ENCODE peak calls at places on chromosomes 1 and 21, in five cellular contexts. I is body of pancreas, Y is psoas muscle, T is H9, K is pancreas. L is an unnamed sample.
A peak's percentile ranks its signal among the peaks of the same experiment; 100 is the strongest.

GRCh38 chr1:195597929-195598328 is 1010.3 kb downstream of the KCNT2 start:
- DNase-seq in I (no peak), Y (no peak), T (no peak), K (no peak), L (no peak)

GRCh38 chr1:85262985-85263384 is 3.5 kb upstream of the C1orf52 start:
- DNase-seq in I (peak; percentile 20), T (no peak), K (no peak), Y (no peak), L (no peak)

GRCh38 chr1:51693420-51694144 is 76.7 kb downstream of the OSBPL9 start:
- DNase-seq in K (no peak), Y (no peak), I (no peak), T (no peak), L (no peak)

GRCh38 chr1:209823143-209824041 is 4.4 kb upstream of the UTP25 start:
- DNase-seq in Y (no peak), K (no peak), T (no peak), I (peak; percentile 19), L (no peak)

GRCh38 chr1:109910963-109911798 is 532 bp downstream of the CSF1 start:
- DNase-seq in Y (peak; percentile 38), K (no peak), I (peak; percentile 36), T (peak; percentile 40), L (no peak)

GRCh38 chr1:8965121-8965820 is 19.6 kb downstream of the CA6 start:
- DNase-seq in I (no peak), Y (no peak), T (no peak), K (no peak), L (no peak)

GRCh38 chr1:203661572-203661971 is 34.9 kb downstream of the ATP2B4 start:
- DNase-seq in I (peak; percentile 78), K (peak; percentile 69), T (no peak), Y (peak; percentile 41), L (peak; percentile 75)

GRCh38 chr1:31788825-31789256 is 24.7 kb upstream of the ADGRB2 start:
- DNase-seq in Y (no peak), I (no peak), T (no peak), K (no peak), L (no peak)

GRCh38 chr1:110307239-110307974 is 31.8 kb upstream of the RBM15 start:
- DNase-seq in T (no peak), I (no peak), Y (no peak), K (no peak), L (no peak)

GRCh38 chr1:167542109-167543032 is 11.2 kb downstream of the CREG1 start:
- DNase-seq in I (no peak), Y (no peak), K (no peak), T (no peak), L (no peak)
- H3K27ac ChIP-seq in I (no peak overlapping the region), Y (no peak overlapping the region), K (no peak overlapping the region), T (no peak overlapping the region), L (no peak overlapping the region)

GRCh38 chr1:43339584-43340232 is 2.1 kb downstream of the MPL start:
- DNase-seq in Y (no peak), T (no peak), I (no peak), K (no peak), L (no peak)
- H3K9me3 ChIP-seq in Y (no peaks in the 10 kb centered on the region), T (no peaks in the 10 kb centered on the region), I (no peaks in the 10 kb centered on the region), K (no peaks in the 10 kb centered on the region), L (no peaks in the 10 kb centered on the region)

GRCh38 chr1:25550155-25550506 is 6.7 kb downstream of the LDLRAP1 start:
- DNase-seq in K (no peak), I (no peak), T (no peak), Y (no peak), L (no peak)
- H3K4me1 ChIP-seq in K (peaks cover 37% of the 10 kb centered on the region), I (peaks cover 69% of the 10 kb centered on the region), T (no peaks in the 10 kb centered on the region), Y (peaks cover 76% of the 10 kb centered on the region), L (peaks cover 38% of the 10 kb centered on the region)

GRCh38 chr1:225849905-225850304 is 32.3 kb downstream of the TMEM63A start:
- DNase-seq in I (peak; percentile 45), Y (peak; percentile 56), K (peak; percentile 77), T (peak; percentile 26), L (peak; percentile 33)

GRCh38 chr1:225848044-225848955 is 33.9 kb downstream of the TMEM63A start:
- DNase-seq in T (peak; percentile 27), K (no peak), I (no peak), Y (no peak), L (no peak)

GRCh38 chr1:225845633-225846259 is 35.8 kb downstream of the EPHX1 start:
- DNase-seq in I (peak; percentile 79), Y (peak; percentile 82), T (peak; percentile 95), K (peak; percentile 76), L (peak; percentile 74)

GRCh38 chr1:225846331-225847310 is 35.6 kb downstream of the TMEM63A start:
- DNase-seq in K (peak; percentile 43), Y (no peak), I (no peak), T (peak; percentile 30), L (no peak)

DNA sequence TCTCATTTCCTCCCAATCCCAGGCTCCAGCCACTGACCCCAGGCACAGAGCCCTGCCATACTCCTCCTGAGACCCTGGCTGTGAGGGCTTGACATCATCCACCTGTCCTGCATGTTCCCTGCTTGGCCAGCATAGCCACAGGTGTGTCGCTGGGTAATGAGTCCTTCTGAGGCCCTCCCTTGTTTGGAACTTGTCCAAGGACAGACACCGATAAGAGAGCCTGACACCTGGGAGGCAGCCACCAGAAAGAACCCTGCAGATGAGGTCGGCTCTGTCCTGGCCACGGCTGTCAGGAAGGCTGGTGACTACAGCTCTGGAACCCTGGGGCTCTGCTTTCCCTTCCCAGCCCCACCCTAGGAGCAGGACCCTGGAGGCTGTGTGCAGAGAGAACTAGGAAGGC is 34.6 kb downstream of the TMEM63A start:
- DNase-seq in T (peak; percentile 22), I (peak; percentile 80), K (no peak), Y (no peak), L (peak; percentile 40)
- H3K27ac ChIP-seq in T (no peak overlapping the region), I (peak overlapping the region; percentile 55), K (peak overlapping the region; percentile 54), Y (no peak overlapping the region), L (no peak overlapping the region)

DNA sequence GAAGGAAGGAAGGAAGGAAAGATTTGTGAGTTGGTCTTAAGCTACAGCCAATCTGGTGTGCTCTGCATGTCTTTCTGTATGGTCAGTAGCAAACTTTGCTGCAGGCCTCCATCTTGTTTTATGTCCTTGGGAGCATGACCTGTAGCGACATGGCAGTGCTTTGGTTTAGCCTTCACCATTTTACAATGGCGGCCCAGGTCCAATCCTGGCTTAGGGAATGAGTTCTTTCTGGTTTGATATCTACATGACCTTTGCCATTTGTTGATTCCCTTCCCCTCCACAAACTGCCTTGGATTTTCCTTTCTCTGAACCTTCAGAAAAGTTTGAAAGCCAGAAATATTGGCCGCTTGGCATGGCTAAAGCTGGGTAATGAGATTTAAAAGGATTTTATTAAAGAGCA is 30.5 kb upstream of the TSPEAR start:
- DNase-seq in T (peak; percentile 1), Y (no peak), I (no peak), K (no peak), L (no peak)
- H3K9me3 ChIP-seq in T (peaks cover 8% of the 10 kb centered on the region), Y (peaks cover 15% of the 10 kb centered on the region), I (no peaks in the 10 kb centered on the region), K (no peaks in the 10 kb centered on the region), L (no peaks in the 10 kb centered on the region)